ENCODE peak calls at places on chromosome 1, in four cellular contexts. T, I, P and G are unnamed samples.

GRCh38 chr1:217275617-217276398 is 355.1 kb downstream of the GPATCH2 start:
- DNase-seq in P (no peak), I (peak), T (peak), G (no peak)

GRCh38 chr1:12573015-12573825 is 44.8 kb downstream of the DHRS3 start:
- DNase-seq in T (no peak), I (peak), P (peak), G (peak)

GRCh38 chr1:64242895-64243756 is 39.7 kb downstream of the UBE2U start:
- DNase-seq in P (no peak), I (peak), T (peak), G (no peak)

GRCh38 chr1:3366181-3367051 is 88.0 kb upstream of the ARHGEF16 start:
- DNase-seq in I (no peak), P (peak), T (peak), G (peak)

GRCh38 chr1:32234792-32235191 is 12.2 kb upstream of the FAM167B start:
- DNase-seq in I (no peak), P (no peak), T (no peak), G (no peak)

GRCh38 chr1:107820797-107821196 is 144.2 kb downstream of the VAV3 start:
- DNase-seq in I (peak), T (peak), P (no peak), G (no peak)

GRCh38 chr1:7967206-7967605 is 5.7 kb downstream of the PARK7 start:
- DNase-seq in T (no peak), P (no peak), I (no peak), G (no peak)

GRCh38 chr1:12541274-12542137 is 76.5 kb downstream of the DHRS3 start:
- DNase-seq in T (peak), I (peak), P (peak), G (peak)

GRCh38 chr1:160066829-160067720 is 2.9 kb downstream of the KCNJ10 start:
- DNase-seq in T (no peak), I (no peak), P (no peak), G (no peak)

GRCh38 chr1:236524892-236525179 is 1.1 kb downstream of the LGALS8 start:
- DNase-seq in P (no peak), I (no peak), T (no peak), G (no peak)

GRCh38 chr1:216923601-216924000 is 200.4 kb upstream of the ESRRG start:
- DNase-seq in T (no peak), P (no peak), I (peak), G (no peak)

GRCh38 chr1:15047237-15047636 is 106.3 kb upstream of the TMEM51 start:
- DNase-seq in P (no peak), T (no peak), I (no peak), G (no peak)